ENCODE peak calls at places on chromosomes 11 and 22, in ten cellular contexts. B is HTR-8/SVneo; P is HS-27A; Y is NCI-H1694 treated with DMSO at 0.1 percent for 48 hours; J is ACHN; R is tibial nerve; D is central memory CD4-positive, alpha-beta T cell; G is MM.1S; E is frontal cortex; O is upper lobe of right lung. M is an unnamed sample.

GRCh38 chr11:114953039-114953438 is 274.7 kb downstream of the NXPE2 start:
- DNase-seq in R (no peak), J (no peak), D (no peak), O (no peak), Y (no peak), B (no peak), P (no peak), G (no peak), E (peak; percentile 23), M (no peak)

GRCh38 chr11:19079643-19080440 is 19.3 kb upstream of the MRGPRX2 start:
- DNase-seq in E (no peak), P (peak; percentile 48), O (no peak), Y (no peak), R (no peak), B (no peak), G (no peak), D (no peak), J (no peak), M (no peak)

GRCh38 chr22:24938741-24939341 is 7.7 kb downstream of the LHFPL7 start:
- DNase-seq in J (peak; percentile 49), D (peak; percentile 33), R (no peak), G (peak; percentile 70), Y (peak; percentile 49), P (no peak), E (peak; percentile 60), O (no peak), B (no peak), M (peak; percentile 15)

GRCh38 chr22:35795476-35795875 is 77.8 kb downstream of the APOL5 start:
- DNase-seq in P (no peak), G (no peak), Y (no peak), J (no peak), E (no peak), D (no peak), O (no peak), R (no peak), B (no peak), M (no peak)

GRCh38 chr22:50621491-50621880 is 6.5 kb downstream of the ARSA start:
- DNase-seq in P (no peak), Y (no peak), R (no peak), O (peak; percentile 51), E (no peak), J (peak; percentile 13), D (peak; percentile 66), B (no peak), G (peak; percentile 38), M (peak; percentile 60)

GRCh38 chr11:65445101-65445603 is 22.6 kb downstream of the NEAT1 start:
- DNase-seq in J (peak; percentile 16), E (no peak), P (no peak), B (no peak), D (no peak), O (no peak), R (no peak), G (no peak), Y (no peak), M (no peak)

GRCh38 chr22:24768537-24769374 is 5.8 kb downstream of the PIWIL3 start:
- DNase-seq in D (no peak), R (peak; percentile 23), B (peak; percentile 50), E (peak; percentile 61), Y (peak; percentile 66), J (peak; percentile 22), P (no peak), O (no peak), G (peak; percentile 60), M (peak; percentile 11)

GRCh38 chr11:116807601-116808261 is 15.4 kb downstream of the APOA4 start:
- DNase-seq in O (no peak), Y (no peak), R (no peak), B (no peak), E (no peak), J (no peak), D (no peak), P (no peak), G (no peak), M (no peak)

GRCh38 chr11:127063191-127063590 is 62.6 kb upstream of the KIRREL3 start:
- DNase-seq in G (no peak), R (no peak), D (no peak), B (no peak), J (no peak), O (no peak), E (no peak), P (no peak), Y (no peak), M (no peak)

M was measured in T-cell.